ENCODE peak calls at places on chromosomes 1 and 21, in nine cellular contexts. One of them, this sample, is unnamed.

GRCh38 chr21:31555741-31556191 is 103.7 kb upstream of the SOD1 start:
- DNase-seq in A673: peak
- DNase-seq in fibroblast of lung: no peak
- DNase-seq in AG09309: no peak
- DNase-seq in cardiac muscle cell: no peak
- DNase-seq in mammary epithelial cell: no peak
- DNase-seq in ovary: no peak
- DNase-seq in epithelial cell of proximal tubule: no peak
- DNase-seq in lower lobe of right lung: no peak
- DNase-seq in this sample: no peak

GRCh38 chr1:204213668-204214662 is at the start of gene GOLT1A:
- DNase-seq in ovary: peak
- DNase-seq in fibroblast of lung: peak
- DNase-seq in mammary epithelial cell: peak
- DNase-seq in lower lobe of right lung: peak
- DNase-seq in A673: peak
- DNase-seq in epithelial cell of proximal tubule: peak
- DNase-seq in AG09309: peak
- DNase-seq in cardiac muscle cell: peak
- DNase-seq in this sample: peak

GRCh38 chr1:156126701-156127534 is 12.4 kb downstream of the LMNA start:
- DNase-seq in mammary epithelial cell: peak
- DNase-seq in epithelial cell of proximal tubule: no peak
- DNase-seq in fibroblast of lung: peak
- DNase-seq in A673: no peak
- DNase-seq in cardiac muscle cell: peak
- DNase-seq in lower lobe of right lung: peak
- DNase-seq in AG09309: peak
- DNase-seq in ovary: peak
- DNase-seq in this sample: no peak

GRCh38 chr1:4652631-4653327 is 1.6 kb upstream of the AJAP1 start:
- DNase-seq in epithelial cell of proximal tubule: no peak
- DNase-seq in lower lobe of right lung: peak
- DNase-seq in ovary: peak
- DNase-seq in cardiac muscle cell: peak
- DNase-seq in AG09309: no peak
- DNase-seq in fibroblast of lung: no peak
- DNase-seq in mammary epithelial cell: peak
- DNase-seq in A673: peak
- DNase-seq in this sample: no peak

GRCh38 chr1:184222561-184223157 is 164.2 kb upstream of the C1orf21 start:
- DNase-seq in ovary: peak
- DNase-seq in lower lobe of right lung: no peak
- DNase-seq in cardiac muscle cell: peak
- DNase-seq in fibroblast of lung: peak
- DNase-seq in AG09309: no peak
- DNase-seq in mammary epithelial cell: peak
- DNase-seq in epithelial cell of proximal tubule: no peak
- DNase-seq in A673: peak
- DNase-seq in this sample: no peak

GRCh38 chr1:147480565-147480935 is 60.8 kb upstream of the BCL9 start:
- DNase-seq in A673: no peak
- DNase-seq in cardiac muscle cell: no peak
- DNase-seq in fibroblast of lung: no peak
- DNase-seq in AG09309: no peak
- DNase-seq in mammary epithelial cell: no peak
- DNase-seq in lower lobe of right lung: no peak
- DNase-seq in ovary: no peak
- DNase-seq in epithelial cell of proximal tubule: no peak
- DNase-seq in this sample: no peak

GRCh38 chr1:70487910-70488665 is 77.0 kb downstream of the CTH start:
- DNase-seq in epithelial cell of proximal tubule: peak
- DNase-seq in ovary: no peak
- DNase-seq in mammary epithelial cell: peak
- DNase-seq in AG09309: no peak
- DNase-seq in cardiac muscle cell: peak
- DNase-seq in A673: peak
- DNase-seq in lower lobe of right lung: no peak
- DNase-seq in fibroblast of lung: peak
- DNase-seq in this sample: peak

GRCh38 chr1:82225407-82226197 is 424.9 kb downstream of the ADGRL2 start:
- DNase-seq in cardiac muscle cell: peak
- DNase-seq in epithelial cell of proximal tubule: peak
- DNase-seq in A673: peak
- DNase-seq in lower lobe of right lung: no peak
- DNase-seq in mammary epithelial cell: peak
- DNase-seq in AG09309: no peak
- DNase-seq in fibroblast of lung: peak
- DNase-seq in ovary: no peak
- DNase-seq in this sample: peak

GRCh38 chr1:110857964-110858948 is 14.7 kb upstream of the CD53 start:
- DNase-seq in ovary: no peak
- DNase-seq in AG09309: no peak
- DNase-seq in mammary epithelial cell: peak
- DNase-seq in epithelial cell of proximal tubule: no peak
- DNase-seq in lower lobe of right lung: no peak
- DNase-seq in fibroblast of lung: no peak
- DNase-seq in cardiac muscle cell: no peak
- DNase-seq in A673: no peak
- DNase-seq in this sample: no peak

GRCh38 chr1:9859252-9860014 is 35.7 kb upstream of the CLSTN1 start:
- DNase-seq in lower lobe of right lung: no peak
- DNase-seq in epithelial cell of proximal tubule: no peak
- DNase-seq in AG09309: no peak
- DNase-seq in cardiac muscle cell: peak
- DNase-seq in ovary: no peak
- DNase-seq in mammary epithelial cell: no peak
- DNase-seq in fibroblast of lung: peak
- DNase-seq in A673: peak
- DNase-seq in this sample: no peak

GRCh38 chr1:175232335-175232734 is 39.8 kb upstream of the KIAA0040 start:
- DNase-seq in AG09309: no peak
- DNase-seq in lower lobe of right lung: no peak
- DNase-seq in mammary epithelial cell: no peak
- DNase-seq in fibroblast of lung: no peak
- DNase-seq in ovary: no peak
- DNase-seq in A673: no peak
- DNase-seq in cardiac muscle cell: no peak
- DNase-seq in epithelial cell of proximal tubule: no peak
- DNase-seq in this sample: no peak

GRCh38 chr1:206933333-206933945 is 11.7 kb upstream of the FCMR start:
- DNase-seq in epithelial cell of proximal tubule: no peak
- DNase-seq in lower lobe of right lung: peak
- DNase-seq in A673: peak
- DNase-seq in ovary: no peak
- DNase-seq in AG09309: no peak
- DNase-seq in fibroblast of lung: no peak
- DNase-seq in mammary epithelial cell: no peak
- DNase-seq in cardiac muscle cell: peak
- DNase-seq in this sample: no peak

GRCh38 chr1:1244192-1244811 is 2.2 kb downstream of the C1QTNF12 start:
- DNase-seq in lower lobe of right lung: no peak
- DNase-seq in ovary: no peak
- DNase-seq in epithelial cell of proximal tubule: no peak
- DNase-seq in fibroblast of lung: no peak
- DNase-seq in A673: no peak
- DNase-seq in mammary epithelial cell: no peak
- DNase-seq in AG09309: no peak
- DNase-seq in cardiac muscle cell: no peak
- DNase-seq in this sample: no peak

GRCh38 chr1:1243261-1243660 is 3.3 kb downstream of the C1QTNF12 start:
- DNase-seq in lower lobe of right lung: no peak
- DNase-seq in epithelial cell of proximal tubule: no peak
- DNase-seq in ovary: no peak
- DNase-seq in fibroblast of lung: no peak
- DNase-seq in AG09309: no peak
- DNase-seq in cardiac muscle cell: no peak
- DNase-seq in mammary epithelial cell: no peak
- DNase-seq in A673: no peak
- DNase-seq in this sample: no peak

GRCh38 chr1:1242461-1243080 is 4.0 kb downstream of the C1QTNF12 start:
- DNase-seq in cardiac muscle cell: no peak
- DNase-seq in epithelial cell of proximal tubule: no peak
- DNase-seq in ovary: no peak
- DNase-seq in A673: no peak
- DNase-seq in fibroblast of lung: no peak
- DNase-seq in AG09309: no peak
- DNase-seq in lower lobe of right lung: no peak
- DNase-seq in mammary epithelial cell: no peak
- DNase-seq in this sample: no peak

GRCh38 chr1:1245178-1245839 is 1.2 kb downstream of the C1QTNF12 start:
- DNase-seq in mammary epithelial cell: no peak
- DNase-seq in cardiac muscle cell: no peak
- DNase-seq in AG09309: no peak
- DNase-seq in lower lobe of right lung: no peak
- DNase-seq in ovary: no peak
- DNase-seq in fibroblast of lung: no peak
- DNase-seq in epithelial cell of proximal tubule: no peak
- DNase-seq in A673: no peak
- DNase-seq in this sample: no peak

DNA sequence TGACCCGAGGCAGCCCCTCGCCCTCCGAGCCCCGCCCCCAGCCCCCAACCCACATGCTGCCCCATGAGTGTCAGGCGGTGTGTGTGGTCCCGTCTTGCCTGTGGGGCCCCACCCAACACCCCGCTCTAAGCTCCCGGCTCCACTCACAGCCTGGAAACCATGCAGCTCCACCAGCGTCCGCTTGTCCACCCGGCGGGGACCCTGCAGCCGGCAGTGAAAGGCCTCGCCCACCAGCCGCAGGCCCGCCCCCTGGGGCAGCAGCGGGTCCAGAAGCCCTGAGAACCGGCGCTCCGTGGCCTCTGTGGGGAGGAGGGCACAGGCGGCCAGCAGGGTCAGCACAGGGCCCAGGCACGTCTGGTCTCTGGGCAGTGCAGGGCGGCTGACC is 2.7 kb downstream of the C1QTNF12 start:
- DNase-seq in fibroblast of lung: no peak
- DNase-seq in mammary epithelial cell: no peak
- DNase-seq in cardiac muscle cell: no peak
- DNase-seq in ovary: no peak
- DNase-seq in epithelial cell of proximal tubule: no peak
- DNase-seq in A673: no peak
- DNase-seq in lower lobe of right lung: no peak
- DNase-seq in AG09309: no peak
- DNase-seq in this sample: no peak
- H3K4me3 ChIP-seq in fibroblast of lung: no peak
- H3K4me3 ChIP-seq in mammary epithelial cell: no peak
- H3K4me3 ChIP-seq in cardiac muscle cell: no peak
- H3K4me3 ChIP-seq in ovary: no peak
- H3K4me3 ChIP-seq in epithelial cell of proximal tubule: peak
- H3K4me3 ChIP-seq in A673: no peak
- H3K4me3 ChIP-seq in lower lobe of right lung: no peak
- H3K4me3 ChIP-seq in AG09309: no peak
- H3K4me3 ChIP-seq in this sample: peak

GRCh38 chr1:193278968-193279367 is 92.6 kb upstream of the B3GALT2 start:
- DNase-seq in ovary: no peak
- DNase-seq in lower lobe of right lung: no peak
- DNase-seq in mammary epithelial cell: no peak
- DNase-seq in epithelial cell of proximal tubule: no peak
- DNase-seq in AG09309: no peak
- DNase-seq in fibroblast of lung: no peak
- DNase-seq in cardiac muscle cell: no peak
- DNase-seq in A673: no peak
- DNase-seq in this sample: no peak

GRCh38 chr1:193284219-193284618 is 97.8 kb upstream of the B3GALT2 start:
- DNase-seq in ovary: no peak
- DNase-seq in A673: no peak
- DNase-seq in cardiac muscle cell: no peak
- DNase-seq in mammary epithelial cell: no peak
- DNase-seq in lower lobe of right lung: no peak
- DNase-seq in fibroblast of lung: no peak
- DNase-seq in AG09309: no peak
- DNase-seq in epithelial cell of proximal tubule: no peak
- DNase-seq in this sample: no peak

GRCh38 chr1:193281894-193282293 is 95.5 kb upstream of the B3GALT2 start:
- DNase-seq in mammary epithelial cell: no peak
- DNase-seq in epithelial cell of proximal tubule: no peak
- DNase-seq in lower lobe of right lung: no peak
- DNase-seq in ovary: no peak
- DNase-seq in AG09309: no peak
- DNase-seq in fibroblast of lung: no peak
- DNase-seq in cardiac muscle cell: no peak
- DNase-seq in A673: no peak
- DNase-seq in this sample: no peak

GRCh38 chr1:193285626-193286025 is 99.2 kb upstream of the B3GALT2 start:
- DNase-seq in lower lobe of right lung: no peak
- DNase-seq in ovary: no peak
- DNase-seq in epithelial cell of proximal tubule: no peak
- DNase-seq in fibroblast of lung: peak
- DNase-seq in mammary epithelial cell: no peak
- DNase-seq in AG09309: no peak
- DNase-seq in A673: no peak
- DNase-seq in cardiac muscle cell: no peak
- DNase-seq in this sample: no peak

DNA sequence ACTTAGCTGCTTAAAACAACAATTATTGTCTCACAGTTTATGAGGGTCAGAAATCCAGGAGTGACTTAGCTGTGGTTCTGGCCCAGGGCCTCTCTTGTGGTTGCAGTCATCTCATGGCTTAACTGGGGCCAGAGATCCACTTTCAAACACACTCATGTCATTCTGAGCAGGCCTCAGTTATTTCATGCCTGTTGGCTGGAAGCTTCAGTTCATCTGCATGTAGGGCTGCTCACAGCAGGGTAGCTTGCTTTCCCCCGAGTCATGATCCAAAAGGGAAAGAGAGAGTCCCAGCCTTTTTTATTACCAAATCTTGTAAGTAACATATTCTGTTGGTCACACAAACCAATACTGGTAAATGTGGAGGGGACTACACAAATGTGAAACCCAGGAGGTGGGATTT is 96.6 kb upstream of the B3GALT2 start:
- DNase-seq in epithelial cell of proximal tubule: no peak
- DNase-seq in fibroblast of lung: peak
- DNase-seq in cardiac muscle cell: peak
- DNase-seq in A673: peak
- DNase-seq in mammary epithelial cell: no peak
- DNase-seq in AG09309: peak
- DNase-seq in lower lobe of right lung: no peak
- DNase-seq in ovary: no peak
- DNase-seq in this sample: no peak
- TF ChIP-seq CTCF in epithelial cell of proximal tubule: no peak
- TF ChIP-seq CTCF in fibroblast of lung: no peak
- TF ChIP-seq CTCF in cardiac muscle cell: no peak
- TF ChIP-seq CTCF in A673: no peak
- TF ChIP-seq CTCF in mammary epithelial cell: no peak
- TF ChIP-seq CTCF in AG09309: no peak
- TF ChIP-seq CTCF in lower lobe of right lung: no peak
- TF ChIP-seq CTCF in ovary: no peak
- TF ChIP-seq CTCF in this sample: no peak

GRCh38 chr1:161721738-161722343 is 497 bp downstream of the FCRLB start:
- DNase-seq in mammary epithelial cell: peak
- DNase-seq in lower lobe of right lung: no peak
- DNase-seq in fibroblast of lung: peak
- DNase-seq in ovary: no peak
- DNase-seq in epithelial cell of proximal tubule: peak
- DNase-seq in AG09309: peak
- DNase-seq in cardiac muscle cell: peak
- DNase-seq in A673: no peak
- DNase-seq in this sample: no peak
- H3K4me3 ChIP-seq in mammary epithelial cell: no peak
- H3K4me3 ChIP-seq in lower lobe of right lung: no peak
- H3K4me3 ChIP-seq in fibroblast of lung: no peak
- H3K4me3 ChIP-seq in ovary: no peak
- H3K4me3 ChIP-seq in epithelial cell of proximal tubule: no peak
- H3K4me3 ChIP-seq in AG09309: no peak
- H3K4me3 ChIP-seq in cardiac muscle cell: no peak
- H3K4me3 ChIP-seq in A673: no peak
- H3K4me3 ChIP-seq in this sample: no peak

GRCh38 chr21:38833122-38833521 is 27.4 kb downstream of the ETS2 start:
- DNase-seq in AG09309: no peak
- DNase-seq in lower lobe of right lung: no peak
- DNase-seq in mammary epithelial cell: no peak
- DNase-seq in ovary: no peak
- DNase-seq in cardiac muscle cell: no peak
- DNase-seq in fibroblast of lung: no peak
- DNase-seq in epithelial cell of proximal tubule: no peak
- DNase-seq in A673: no peak
- DNase-seq in this sample: no peak
- TF ChIP-seq CTCF in AG09309: peak
- TF ChIP-seq CTCF in lower lobe of right lung: no peak
- TF ChIP-seq CTCF in mammary epithelial cell: peak
- TF ChIP-seq CTCF in ovary: no peak
- TF ChIP-seq CTCF in cardiac muscle cell: no peak
- TF ChIP-seq CTCF in fibroblast of lung: no peak
- TF ChIP-seq CTCF in epithelial cell of proximal tubule: peak
- TF ChIP-seq CTCF in A673: no peak
- TF ChIP-seq CTCF in this sample: peak

This sample was measured in retinal pigment epithelial cell.